ENCODE peak calls at places on chromosomes 3 and 15, in ten cellular contexts. R is cardiac muscle cell; Z is kidney glomerular epithelial cell; F is NCI-H1436; N is activated CD4-positive, alpha-beta T cell treated with anti-CD3 and anti-CD28 coated beads for 1 hour; X is H9; T is SJSA1; L is nephron progenitor cell; H is germinal center; M is AG09309. S is an unnamed sample.

GRCh38 chr15:90681480-90681879 is 35.7 kb upstream of the BLM start:
- DNase-seq in R (peak), Z (peak), F (no peak), N (no peak), X (no peak), T (peak), L (no peak), H (no peak), M (peak), S (no peak)

GRCh38 chr15:90561344-90562244 is 31.9 kb downstream of the CRTC3 start:
- DNase-seq in R (peak), Z (no peak), F (no peak), N (no peak), X (no peak), T (no peak), L (no peak), H (no peak), M (peak), S (no peak)

GRCh38 chr15:57637836-57638235 is 46.1 kb downstream of the MYZAP start:
- DNase-seq in R (no peak), Z (no peak), F (no peak), N (no peak), X (no peak), T (no peak), L (no peak), H (no peak), M (no peak), S (no peak)

GRCh38 chr3:187274977-187275338 is 16.6 kb downstream of the MASP1 start:
- DNase-seq in R (no peak), Z (no peak), F (no peak), N (no peak), X (peak), T (no peak), L (peak), H (no peak), M (no peak), S (no peak)

GRCh38 chr15:45634442-45635190 is at the start of gene SQOR:
- DNase-seq in R (peak), Z (peak), F (no peak), N (peak), X (peak), T (peak), L (peak), H (peak), M (no peak), S (peak)

GRCh38 chr3:74532446-74532845 is 82.0 kb downstream of the CNTN3 start:
- DNase-seq in R (peak), Z (no peak), F (no peak), N (no peak), X (no peak), T (no peak), L (no peak), H (no peak), M (peak), S (no peak)

GRCh38 chr3:63193647-63194046 is 84.5 kb upstream of the SYNPR start:
- DNase-seq in R (peak), Z (peak), F (no peak), N (no peak), X (no peak), T (no peak), L (no peak), H (peak), M (peak), S (no peak)

GRCh38 chr15:50049871-50050270 is 69.2 kb downstream of the ATP8B4 start:
- DNase-seq in R (peak), Z (peak), F (no peak), N (no peak), X (no peak), T (peak), L (no peak), H (no peak), M (peak), S (no peak)

GRCh38 chr3:89521328-89521727 is 413.9 kb downstream of the EPHA3 start:
- DNase-seq in R (peak), Z (no peak), F (no peak), N (no peak), X (no peak), T (no peak), L (no peak), H (no peak), M (no peak), S (no peak)

GRCh38 chr3:129571605-129572547 is 28.9 kb downstream of the H1-8 start:
- DNase-seq in R (no peak), Z (no peak), F (no peak), N (no peak), X (no peak), T (no peak), L (no peak), H (no peak), M (no peak), S (no peak)

GRCh38 chr3:64783200-64783599 is 95.4 kb upstream of the ADAMTS9 start:
- DNase-seq in R (no peak), Z (no peak), F (no peak), N (no peak), X (no peak), T (no peak), L (no peak), H (no peak), M (no peak), S (no peak)

GRCh38 chr3:135325096-135325495 is 530.0 kb downstream of the EPHB1 start:
- DNase-seq in R (no peak), Z (no peak), F (peak), N (no peak), X (no peak), T (no peak), L (no peak), H (no peak), M (no peak), S (no peak)

GRCh38 chr15:67690936-67691335 is 134.4 kb upstream of the SKOR1 start:
- DNase-seq in R (peak), Z (peak), F (peak), N (no peak), X (no peak), T (no peak), L (no peak), H (no peak), M (peak), S (no peak)

S was measured in natural killer cell.